ENCODE peak calls at places on chromosome 15, in ten cellular contexts. K is Caco-2; G is amniotic epithelial cell; U is effector CD4-positive, alpha-beta T cell; V is bronchial epithelial cell; I is H54; X is right cardiac atrium; J is T-helper 2 cell; R is AG08396; W is HFFc6. A is an unnamed sample.
A peak's percentile ranks its signal among the peaks of the same experiment; 100 is the strongest.

GRCh38 chr15:52360229-52361203 is 64.9 kb upstream of the MYO5C start:
- DNase-seq in K (no peak), G (no peak), U (no peak), V (no peak), I (no peak), X (no peak), J (no peak), R (no peak), W (no peak), A (no peak)

GRCh38 chr15:96324192-96324895 is 6.2 kb upstream of the NR2F2 start:
- DNase-seq in K (peak; percentile 73), G (no peak), U (no peak), V (no peak), I (no peak), X (peak; percentile 76), J (no peak), R (no peak), W (no peak), A (peak; percentile 18)

GRCh38 chr15:22262613-22263020 is 182.3 kb downstream of the OR4M2 start:
- DNase-seq in K (no peak), G (no peak), U (peak; percentile 30), V (no peak), I (no peak), X (peak; percentile 77), J (no peak), R (no peak), W (no peak), A (no peak)

GRCh38 chr15:67824900-67825879 is at the start of gene SKOR1:
- DNase-seq in K (no peak), G (peak; percentile 37), U (no peak), V (no peak), I (no peak), X (peak; percentile 53), J (no peak), R (peak; percentile 78), W (no peak), A (peak; percentile 49)

GRCh38 chr15:74422723-74423442 is 10.9 kb downstream of the SEMA7A start:
- DNase-seq in K (peak; percentile 55), G (peak; percentile 92), U (no peak), V (peak; percentile 71), I (peak; percentile 67), X (no peak), J (no peak), R (peak; percentile 74), W (peak; percentile 77), A (peak; percentile 39)

GRCh38 chr15:92808611-92809063 is 91.5 kb upstream of the CHD2 start:
- DNase-seq in K (peak; percentile 64), G (peak; percentile 53), U (no peak), V (no peak), I (no peak), X (no peak), J (no peak), R (peak; percentile 66), W (peak; percentile 28), A (peak; percentile 63)

GRCh38 chr15:68526269-68526668 is 52.5 kb upstream of the CORO2B start:
- DNase-seq in K (no peak), G (peak; percentile 64), U (no peak), V (peak; percentile 52), I (no peak), X (no peak), J (no peak), R (no peak), W (peak; percentile 78), A (peak; percentile 59)

GRCh38 chr15:58628206-58629057 is 121.1 kb downstream of the ADAM10 start:
- DNase-seq in K (no peak), G (no peak), U (no peak), V (no peak), I (no peak), X (no peak), J (no peak), R (no peak), W (no peak), A (peak; percentile 9)

GRCh38 chr15:63396546-63396939 is 14.9 kb upstream of the CA12 start:
- DNase-seq in K (no peak), G (peak; percentile 58), U (no peak), V (no peak), I (no peak), X (no peak), J (no peak), R (no peak), W (no peak), A (no peak)

GRCh38 chr15:77528968-77529319 is 103.8 kb downstream of the LINGO1 start:
- DNase-seq in K (peak; percentile 9), G (no peak), U (no peak), V (no peak), I (no peak), X (peak; percentile 53), J (no peak), R (no peak), W (no peak), A (no peak)

GRCh38 chr15:78739996-78740903 is 71.0 kb downstream of the ADAMTS7 start:
- DNase-seq in K (peak; percentile 72), G (peak; percentile 43), U (no peak), V (peak; percentile 40), I (no peak), X (peak; percentile 69), J (no peak), R (no peak), W (peak; percentile 18), A (peak; percentile 57)

GRCh38 chr15:88262064-88262463 is 5.5 kb upstream of the NTRK3 start:
- DNase-seq in K (no peak), G (no peak), U (no peak), V (no peak), I (no peak), X (no peak), J (no peak), R (no peak), W (no peak), A (no peak)

GRCh38 chr15:87608238-87609028 is 648.1 kb downstream of the NTRK3 start:
- DNase-seq in K (peak; percentile 51), G (no peak), U (no peak), V (no peak), I (no peak), X (no peak), J (no peak), R (no peak), W (no peak), A (no peak)

GRCh38 chr15:82812994-82813393 is 3.6 kb downstream of the WHAMM start:
- DNase-seq in K (no peak), G (peak; percentile 24), U (no peak), V (no peak), I (no peak), X (no peak), J (no peak), R (no peak), W (no peak), A (peak; percentile 11)

GRCh38 chr15:81013396-81013929 is 12.7 kb downstream of the TLNRD1 start:
- DNase-seq in K (no peak), G (no peak), U (no peak), V (no peak), I (no peak), X (no peak), J (no peak), R (no peak), W (no peak), A (no peak)